ENCODE peak calls at places on chromosomes 11 and 22, in eight cellular contexts. One of them, this sample, is unnamed.

GRCh38 chr11:7578276-7578955 is 64.6 kb downstream of the PPFIBP2 start:
- DNase-seq in AG04450: no peak
- DNase-seq in coronary artery: peak; percentile 66
- DNase-seq in dorsolateral prefrontal cortex: no peak
- DNase-seq in HFFc6: no peak
- DNase-seq in GM12878: no peak
- DNase-seq in brain microvascular endothelial cell: no peak
- DNase-seq in thoracic aorta: no peak
- DNase-seq in this sample: no peak

GRCh38 chr11:134510171-134510570 is 98.1 kb upstream of the B3GAT1 start:
- DNase-seq in thoracic aorta: no peak
- DNase-seq in GM12878: no peak
- DNase-seq in dorsolateral prefrontal cortex: no peak
- DNase-seq in brain microvascular endothelial cell: no peak
- DNase-seq in AG04450: no peak
- DNase-seq in coronary artery: no peak
- DNase-seq in HFFc6: no peak
- DNase-seq in this sample: no peak

GRCh38 chr11:80900265-80900664 is 1459.4 kb upstream of the TENM4 start:
- DNase-seq in HFFc6: no peak
- DNase-seq in AG04450: no peak
- DNase-seq in coronary artery: no peak
- DNase-seq in dorsolateral prefrontal cortex: no peak
- DNase-seq in thoracic aorta: no peak
- DNase-seq in brain microvascular endothelial cell: no peak
- DNase-seq in GM12878: no peak
- DNase-seq in this sample: no peak

GRCh38 chr11:117950999-117951961 is 22.1 kb upstream of the TMPRSS13 start:
- DNase-seq in coronary artery: no peak
- DNase-seq in brain microvascular endothelial cell: no peak
- DNase-seq in thoracic aorta: no peak
- DNase-seq in dorsolateral prefrontal cortex: no peak
- DNase-seq in AG04450: no peak
- DNase-seq in HFFc6: no peak
- DNase-seq in GM12878: no peak
- DNase-seq in this sample: no peak

GRCh38 chr11:116234989-116235567 is 537.7 kb downstream of the BUD13 start:
- DNase-seq in coronary artery: no peak
- DNase-seq in dorsolateral prefrontal cortex: no peak
- DNase-seq in GM12878: no peak
- DNase-seq in HFFc6: no peak
- DNase-seq in AG04450: no peak
- DNase-seq in brain microvascular endothelial cell: no peak
- DNase-seq in thoracic aorta: no peak
- DNase-seq in this sample: no peak

GRCh38 chr22:38443675-38444521 is 11.1 kb downstream of the KCNJ4 start:
- DNase-seq in GM12878: no peak
- DNase-seq in thoracic aorta: no peak
- DNase-seq in dorsolateral prefrontal cortex: no peak
- DNase-seq in AG04450: no peak
- DNase-seq in brain microvascular endothelial cell: no peak
- DNase-seq in coronary artery: no peak
- DNase-seq in HFFc6: no peak
- DNase-seq in this sample: no peak

GRCh38 chr11:61082161-61082870 is 20.0 kb upstream of the CD5 start:
- DNase-seq in coronary artery: no peak
- DNase-seq in thoracic aorta: no peak
- DNase-seq in brain microvascular endothelial cell: no peak
- DNase-seq in AG04450: no peak
- DNase-seq in dorsolateral prefrontal cortex: no peak
- DNase-seq in GM12878: no peak
- DNase-seq in HFFc6: no peak
- DNase-seq in this sample: no peak

GRCh38 chr11:75966546-75967287 is 151.7 kb downstream of the UVRAG start:
- DNase-seq in AG04450: peak; percentile 36
- DNase-seq in coronary artery: no peak
- DNase-seq in GM12878: no peak
- DNase-seq in HFFc6: peak; percentile 74
- DNase-seq in thoracic aorta: no peak
- DNase-seq in brain microvascular endothelial cell: peak; percentile 20
- DNase-seq in dorsolateral prefrontal cortex: no peak
- DNase-seq in this sample: no peak

GRCh38 chr11:92797874-92798273 is 171.6 kb upstream of the MTNR1B start:
- DNase-seq in GM12878: no peak
- DNase-seq in coronary artery: no peak
- DNase-seq in AG04450: no peak
- DNase-seq in brain microvascular endothelial cell: no peak
- DNase-seq in thoracic aorta: no peak
- DNase-seq in dorsolateral prefrontal cortex: no peak
- DNase-seq in HFFc6: no peak
- DNase-seq in this sample: no peak

GRCh38 chr11:102317768-102318103 is 452 bp downstream of the BIRC3 start:
- DNase-seq in dorsolateral prefrontal cortex: no peak
- DNase-seq in HFFc6: no peak
- DNase-seq in brain microvascular endothelial cell: no peak
- DNase-seq in thoracic aorta: no peak
- DNase-seq in GM12878: no peak
- DNase-seq in AG04450: no peak
- DNase-seq in coronary artery: no peak
- DNase-seq in this sample: no peak

GRCh38 chr22:21710156-21710555 is 25.4 kb downstream of the YPEL1 start:
- DNase-seq in AG04450: no peak
- DNase-seq in brain microvascular endothelial cell: no peak
- DNase-seq in dorsolateral prefrontal cortex: no peak
- DNase-seq in HFFc6: peak; percentile 30
- DNase-seq in GM12878: no peak
- DNase-seq in thoracic aorta: no peak
- DNase-seq in coronary artery: no peak
- DNase-seq in this sample: no peak

GRCh38 chr22:25029181-25029580 is 76.7 kb downstream of the KIAA1671 start:
- DNase-seq in HFFc6: no peak
- DNase-seq in brain microvascular endothelial cell: no peak
- DNase-seq in thoracic aorta: no peak
- DNase-seq in coronary artery: no peak
- DNase-seq in AG04450: no peak
- DNase-seq in GM12878: no peak
- DNase-seq in dorsolateral prefrontal cortex: no peak
- DNase-seq in this sample: no peak

GRCh38 chr22:25027552-25027951 is 75.0 kb downstream of the KIAA1671 start:
- DNase-seq in dorsolateral prefrontal cortex: no peak
- DNase-seq in AG04450: no peak
- DNase-seq in thoracic aorta: no peak
- DNase-seq in GM12878: no peak
- DNase-seq in coronary artery: no peak
- DNase-seq in HFFc6: no peak
- DNase-seq in brain microvascular endothelial cell: no peak
- DNase-seq in this sample: no peak

GRCh38 chr22:25028841-25029141 is 76.3 kb downstream of the KIAA1671 start:
- DNase-seq in GM12878: no peak
- DNase-seq in dorsolateral prefrontal cortex: no peak
- DNase-seq in thoracic aorta: no peak
- DNase-seq in brain microvascular endothelial cell: no peak
- DNase-seq in AG04450: no peak
- DNase-seq in HFFc6: no peak
- DNase-seq in coronary artery: no peak
- DNase-seq in this sample: no peak

GRCh38 chr22:25027052-25027525 is 74.6 kb downstream of the KIAA1671 start:
- DNase-seq in GM12878: no peak
- DNase-seq in dorsolateral prefrontal cortex: no peak
- DNase-seq in HFFc6: no peak
- DNase-seq in coronary artery: no peak
- DNase-seq in brain microvascular endothelial cell: no peak
- DNase-seq in thoracic aorta: no peak
- DNase-seq in AG04450: no peak
- DNase-seq in this sample: no peak

DNA sequence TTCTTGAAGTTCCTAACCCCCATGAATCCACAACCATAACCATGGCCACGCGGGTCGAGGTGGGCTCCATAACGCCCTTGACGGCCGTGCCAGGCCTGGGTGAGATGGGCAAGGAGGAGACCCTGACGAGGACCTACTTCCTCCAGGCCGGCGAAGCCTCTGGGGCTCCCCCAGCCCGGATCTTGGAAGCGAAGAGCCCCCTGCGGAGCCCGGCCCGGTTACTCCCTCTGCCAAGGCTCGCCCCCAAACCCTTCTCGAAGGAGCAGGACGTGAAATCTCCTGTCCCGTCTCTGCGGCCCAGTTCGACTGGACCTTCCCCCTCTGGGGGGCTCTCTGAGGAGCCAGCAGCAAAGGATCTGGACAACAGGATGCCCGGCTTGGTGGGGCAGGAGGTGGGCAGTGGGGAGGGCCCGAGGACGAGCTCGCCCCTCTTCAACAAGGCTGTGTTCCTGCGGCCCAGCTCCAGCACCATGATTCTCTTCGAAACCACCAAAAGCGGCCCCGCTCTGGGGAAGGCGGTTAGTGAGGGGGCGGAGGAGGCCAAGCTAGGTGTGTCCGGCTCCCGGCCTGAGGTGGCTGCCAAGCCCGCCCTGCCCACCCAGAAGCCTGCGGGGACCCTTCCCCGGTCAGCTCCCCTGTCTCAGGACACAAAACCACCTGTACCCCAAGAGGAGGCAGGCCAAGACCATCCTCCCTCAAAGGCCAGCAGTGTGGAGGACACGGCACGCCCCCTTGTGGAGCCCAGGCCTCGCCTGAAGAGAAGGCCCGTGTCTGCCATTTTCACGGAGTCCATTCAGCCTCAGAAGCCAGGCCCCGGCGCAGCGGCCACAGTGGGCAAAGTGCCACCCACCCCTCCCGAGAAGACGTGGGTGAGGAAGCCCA is 75.7 kb downstream of the KIAA1671 start:
- DNase-seq in HFFc6: no peak
- DNase-seq in coronary artery: no peak
- DNase-seq in thoracic aorta: no peak
- DNase-seq in dorsolateral prefrontal cortex: no peak
- DNase-seq in AG04450: no peak
- DNase-seq in GM12878: no peak
- DNase-seq in brain microvascular endothelial cell: peak; percentile 25
- DNase-seq in this sample: peak; percentile 41
- TF ChIP-seq CTCF in HFFc6: peak; percentile 52
- TF ChIP-seq CTCF in coronary artery: no peak
- TF ChIP-seq CTCF in thoracic aorta: peak; percentile 39
- TF ChIP-seq CTCF in dorsolateral prefrontal cortex: no peak
- TF ChIP-seq CTCF in AG04450: no peak
- TF ChIP-seq CTCF in GM12878: peak; percentile 45
- TF ChIP-seq CTCF in brain microvascular endothelial cell: peak; percentile 68
- TF ChIP-seq CTCF in this sample: peak; percentile 51

GRCh38 chr11:78684377-78684776 is 109.7 kb upstream of the NARS2 start:
- DNase-seq in thoracic aorta: no peak
- DNase-seq in AG04450: no peak
- DNase-seq in brain microvascular endothelial cell: no peak
- DNase-seq in GM12878: no peak
- DNase-seq in coronary artery: no peak
- DNase-seq in HFFc6: no peak
- DNase-seq in dorsolateral prefrontal cortex: no peak
- DNase-seq in this sample: no peak

GRCh38 chr11:78688460-78688859 is 113.8 kb upstream of the NARS2 start:
- DNase-seq in GM12878: no peak
- DNase-seq in dorsolateral prefrontal cortex: no peak
- DNase-seq in coronary artery: no peak
- DNase-seq in thoracic aorta: no peak
- DNase-seq in brain microvascular endothelial cell: no peak
- DNase-seq in HFFc6: no peak
- DNase-seq in AG04450: no peak
- DNase-seq in this sample: no peak

GRCh38 chr11:78683774-78684173 is 109.1 kb upstream of the NARS2 start:
- DNase-seq in brain microvascular endothelial cell: no peak
- DNase-seq in dorsolateral prefrontal cortex: no peak
- DNase-seq in GM12878: no peak
- DNase-seq in HFFc6: no peak
- DNase-seq in AG04450: no peak
- DNase-seq in coronary artery: no peak
- DNase-seq in thoracic aorta: no peak
- DNase-seq in this sample: no peak

GRCh38 chr11:78689558-78690153 is 115.0 kb upstream of the NARS2 start:
- DNase-seq in AG04450: no peak
- DNase-seq in dorsolateral prefrontal cortex: no peak
- DNase-seq in brain microvascular endothelial cell: no peak
- DNase-seq in HFFc6: no peak
- DNase-seq in thoracic aorta: no peak
- DNase-seq in GM12878: no peak
- DNase-seq in coronary artery: no peak
- DNase-seq in this sample: no peak

GRCh38 chr11:78685156-78685555 is 110.5 kb upstream of the NARS2 start:
- DNase-seq in coronary artery: no peak
- DNase-seq in thoracic aorta: no peak
- DNase-seq in dorsolateral prefrontal cortex: no peak
- DNase-seq in HFFc6: no peak
- DNase-seq in GM12878: no peak
- DNase-seq in brain microvascular endothelial cell: no peak
- DNase-seq in AG04450: no peak
- DNase-seq in this sample: no peak
- TF ChIP-seq CTCF in coronary artery: no peak
- TF ChIP-seq CTCF in thoracic aorta: no peak
- TF ChIP-seq CTCF in dorsolateral prefrontal cortex: no peak
- TF ChIP-seq CTCF in HFFc6: no peak
- TF ChIP-seq CTCF in GM12878: no peak
- TF ChIP-seq CTCF in brain microvascular endothelial cell: no peak
- TF ChIP-seq CTCF in AG04450: no peak
- TF ChIP-seq CTCF in this sample: no peak

GRCh38 chr11:34652191-34652958 is 31.5 kb downstream of the EHF start:
- DNase-seq in AG04450: no peak
- DNase-seq in dorsolateral prefrontal cortex: no peak
- DNase-seq in coronary artery: no peak
- DNase-seq in thoracic aorta: no peak
- DNase-seq in HFFc6: no peak
- DNase-seq in GM12878: no peak
- DNase-seq in brain microvascular endothelial cell: no peak
- DNase-seq in this sample: no peak
- TF ChIP-seq CTCF in AG04450: no peak
- TF ChIP-seq CTCF in dorsolateral prefrontal cortex: no peak
- TF ChIP-seq CTCF in coronary artery: no peak
- TF ChIP-seq CTCF in thoracic aorta: no peak
- TF ChIP-seq CTCF in HFFc6: no peak
- TF ChIP-seq CTCF in GM12878: no peak
- TF ChIP-seq CTCF in brain microvascular endothelial cell: no peak
- TF ChIP-seq CTCF in this sample: no peak

DNA sequence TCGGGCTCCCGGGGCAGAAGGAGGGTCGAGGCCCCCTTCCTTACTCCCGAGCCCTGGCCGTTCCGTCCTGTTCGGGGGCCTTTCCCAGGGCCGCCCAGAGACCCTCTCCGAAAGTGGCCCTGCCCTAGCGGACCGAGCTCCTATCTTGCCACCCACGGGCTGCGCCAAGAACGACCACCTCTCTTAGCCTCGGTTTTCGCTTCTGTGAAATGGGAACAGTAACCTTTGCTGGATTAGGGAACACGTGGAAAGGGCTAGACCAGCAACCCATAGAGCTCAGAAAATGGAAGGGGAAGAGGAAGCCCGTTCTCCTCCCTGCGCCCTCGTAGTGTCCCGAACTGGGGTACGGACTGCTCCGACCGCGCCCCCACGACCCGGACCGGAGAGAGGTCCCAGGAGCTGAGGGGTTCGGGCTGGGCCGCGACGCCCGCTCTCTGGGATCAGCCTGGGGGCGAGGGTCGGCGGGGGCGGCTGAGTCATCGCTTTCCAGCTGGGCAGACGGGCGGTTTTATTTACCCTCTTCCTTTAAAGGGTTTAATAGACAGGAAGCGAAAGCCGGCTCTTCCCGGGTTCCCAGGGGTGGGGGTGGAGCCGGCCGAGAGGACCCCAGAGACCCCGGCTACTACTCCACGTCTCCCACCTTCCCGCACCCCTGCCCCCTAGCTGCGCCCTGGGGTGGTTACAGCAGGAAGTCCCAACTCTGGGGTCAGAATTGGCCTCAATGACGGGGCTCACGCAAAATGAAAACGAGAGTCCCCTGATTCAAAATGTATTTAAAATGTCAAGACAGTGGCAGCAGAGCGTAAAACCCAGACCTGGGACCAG is 872 bp upstream of the PHLDA2 start:
- DNase-seq in HFFc6: peak; percentile 25
- DNase-seq in dorsolateral prefrontal cortex: no peak
- DNase-seq in brain microvascular endothelial cell: peak; percentile 70
- DNase-seq in AG04450: peak; percentile 18
- DNase-seq in GM12878: peak; percentile 11
- DNase-seq in coronary artery: no peak
- DNase-seq in thoracic aorta: no peak
- DNase-seq in this sample: no peak
- TF ChIP-seq CTCF in HFFc6: no peak
- TF ChIP-seq CTCF in dorsolateral prefrontal cortex: no peak
- TF ChIP-seq CTCF in brain microvascular endothelial cell: peak; percentile 45
- TF ChIP-seq CTCF in AG04450: peak; percentile 53
- TF ChIP-seq CTCF in GM12878: peak; percentile 49
- TF ChIP-seq CTCF in coronary artery: no peak
- TF ChIP-seq CTCF in thoracic aorta: no peak
- TF ChIP-seq CTCF in this sample: no peak